ENCODE peak calls at places on chromosomes 1 and 21, in four cellular contexts. A is sigmoid colon, S is ovary, T is tibial nerve. P is an unnamed sample.

GRCh38 chr1:218330043-218330623 is 15.0 kb upstream of the TGFB2 start:
- DNase-seq in S (no peak), A (no peak), T (no peak), P (no peak)

GRCh38 chr1:161706116-161706482 is 930 bp upstream of the FCRLA start:
- DNase-seq in A (no peak), T (no peak), S (no peak), P (no peak)

GRCh38 chr1:47774986-47775834 is 222.0 kb downstream of the TRABD2B start:
- DNase-seq in T (no peak), A (no peak), S (no peak), P (no peak)

GRCh38 chr1:202171292-202172014 is 11.1 kb upstream of the PTPN7 start:
- DNase-seq in T (no peak), A (no peak), S (no peak), P (no peak)

GRCh38 chr1:174976436-174977107 is 23.2 kb upstream of the CACYBP start:
- DNase-seq in A (no peak), S (no peak), T (no peak), P (no peak)

GRCh38 chr1:3156936-3157335 is 87.9 kb downstream of the PRDM16 start:
- DNase-seq in T (no peak), S (no peak), A (no peak), P (no peak)

GRCh38 chr1:109242387-109242786 is 7.0 kb upstream of the CELSR2 start:
- DNase-seq in T (no peak), S (peak; percentile 38), A (peak; percentile 74), P (no peak)

GRCh38 chr1:216207154-216207553 is 216.1 kb downstream of the USH2A start:
- DNase-seq in A (no peak), S (no peak), T (no peak), P (no peak)

GRCh38 chr1:201332616-201333335 is 44.7 kb downstream of the TNNT2 start:
- DNase-seq in T (no peak), A (peak; percentile 42), S (no peak), P (no peak)

GRCh38 chr1:229623838-229624237 is 2.1 kb downstream of the TAF5L start:
- DNase-seq in T (no peak), S (no peak), A (no peak), P (no peak)

GRCh38 chr1:157411064-157411463 is 141.3 kb downstream of the FCRL5 start:
- DNase-seq in S (no peak), A (no peak), T (no peak), P (no peak)

GRCh38 chr1:172477216-172477615 is 33.3 kb upstream of the PIGC start:
- DNase-seq in A (no peak), T (no peak), S (no peak), P (no peak)

GRCh38 chr1:164602142-164602429 is 43.1 kb downstream of the PBX1 start:
- DNase-seq in T (no peak), A (no peak), S (peak; percentile 16), P (no peak)

GRCh38 chr1:38328278-38329035 is 281.9 kb upstream of the POU3F1 start:
- DNase-seq in S (no peak), A (no peak), T (no peak), P (no peak)

GRCh38 chr1:177975588-177976495 is 6.0 kb upstream of the SEC16B start:
- DNase-seq in T (no peak), A (no peak), S (no peak), P (no peak)

GRCh38 chr1:63557365-63557987 is 34.2 kb downstream of the EFCAB7 start:
- DNase-seq in S (no peak), T (no peak), A (no peak), P (no peak)

GRCh38 chr1:232260861-232261260 is 369.1 kb downstream of the SIPA1L2 start:
- DNase-seq in T (no peak), A (no peak), S (no peak), P (no peak)

GRCh38 chr1:51543877-51544276 is 24.8 kb upstream of the EPS15 start:
- DNase-seq in S (no peak), T (no peak), A (no peak), P (no peak)

GRCh38 chr1:91450260-91450659 is 45.6 kb upstream of the HFM1 start:
- DNase-seq in A (no peak), T (no peak), S (no peak), P (no peak)

GRCh38 chr1:20413791-20414140 is 72.2 kb downstream of the CAMK2N1 start:
- DNase-seq in T (no peak), S (no peak), A (no peak), P (no peak)

GRCh38 chr21:37208056-37208705 is 59.0 kb downstream of the VPS26C start:
- DNase-seq in S (no peak), A (no peak), T (peak; percentile 15), P (no peak)

GRCh38 chr1:37423810-37424209 is 50.6 kb upstream of the ZC3H12A start:
- DNase-seq in S (no peak), T (no peak), A (no peak), P (no peak)

DNA sequence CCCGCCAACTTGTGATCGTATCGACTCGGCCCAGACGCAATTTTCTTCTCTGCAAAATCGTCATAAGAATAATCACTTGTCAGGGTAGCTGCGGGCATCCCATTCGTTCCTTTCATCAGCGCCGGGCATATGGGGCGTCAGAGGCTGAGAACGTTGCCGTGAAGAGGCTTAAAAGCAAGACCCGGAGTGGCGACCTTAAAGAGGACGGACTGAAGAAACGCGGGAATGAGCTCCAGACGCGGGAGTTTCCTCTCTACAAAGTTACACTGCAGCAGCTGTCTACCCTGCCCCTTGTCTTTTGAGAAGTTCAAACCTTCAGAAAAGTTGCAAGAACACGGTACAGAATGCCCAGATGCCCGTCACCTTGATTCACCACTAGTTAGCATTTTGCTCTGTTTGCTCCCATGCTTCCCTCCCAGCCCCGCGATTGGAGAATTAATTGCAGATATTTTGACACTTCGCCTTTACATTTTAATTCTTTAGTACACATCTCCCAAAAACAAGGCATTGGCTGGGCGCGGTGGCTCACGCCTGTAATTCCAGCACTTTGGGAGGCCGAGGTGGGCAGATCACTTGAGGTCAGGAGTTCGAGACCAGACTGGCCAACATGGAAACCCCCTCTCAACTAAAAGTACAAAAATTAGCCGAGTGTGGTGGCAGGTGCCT is 965 bp downstream of the CENPS start:
- DNase-seq in T (no peak), A (no peak), S (no peak), P (no peak)
- H3K27ac ChIP-seq in T (no peak overlapping the region), A (peak overlapping the region; percentile 83), S (no peak overlapping the region), P (peak overlapping the region; percentile 59)

GRCh38 chr1:84479998-84480397 is 932 bp downstream of the RPF1 start:
- DNase-seq in T (no peak), A (no peak), S (no peak), P (no peak)

GRCh38 chr1:84476225-84476624 is 2.8 kb upstream of the RPF1 start:
- DNase-seq in T (no peak), A (no peak), S (no peak), P (no peak)

GRCh38 chr1:84480658-84481057 is 1.6 kb downstream of the RPF1 start:
- DNase-seq in A (no peak), T (no peak), S (no peak), P (no peak)

GRCh38 chr1:84478876-84479868 is at the start of gene RPF1:
- DNase-seq in S (peak; percentile 66), A (peak; percentile 79), T (peak; percentile 49), P (peak; percentile 88)

DNA sequence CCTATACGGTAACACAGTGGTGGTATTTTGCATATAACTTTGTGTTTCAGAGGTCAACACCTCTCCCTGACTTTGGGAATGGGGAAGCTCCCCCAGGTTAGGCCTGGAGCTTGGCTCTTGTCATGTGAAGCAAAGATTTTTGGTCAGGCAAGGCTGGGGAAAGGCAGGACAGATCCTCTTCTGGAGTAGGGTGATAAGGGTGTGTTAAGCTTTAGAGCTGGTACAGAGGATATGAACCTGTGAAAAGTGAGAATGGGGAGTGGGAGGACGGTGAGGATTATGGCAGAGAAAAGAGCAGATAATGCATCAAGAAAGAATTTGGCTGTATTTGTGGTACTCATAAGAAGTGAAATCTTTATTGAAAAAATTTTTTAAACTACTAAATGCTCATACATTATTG is 2.3 kb downstream of the RPF1 start:
- DNase-seq in S (no peak), A (no peak), T (no peak), P (no peak)
- H3K4me3 ChIP-seq in S (no peak overlapping the region), A (no peak overlapping the region), T (no peak overlapping the region), P (no peak overlapping the region)

GRCh38 chr1:82686774-82687173 is 886.0 kb downstream of the ADGRL2 start:
- DNase-seq in T (no peak), A (no peak), S (no peak), P (no peak)
- TF ChIP-seq POLR2A in T (no peak), A (no peak), S (no peak), P (no peak)

DNA sequence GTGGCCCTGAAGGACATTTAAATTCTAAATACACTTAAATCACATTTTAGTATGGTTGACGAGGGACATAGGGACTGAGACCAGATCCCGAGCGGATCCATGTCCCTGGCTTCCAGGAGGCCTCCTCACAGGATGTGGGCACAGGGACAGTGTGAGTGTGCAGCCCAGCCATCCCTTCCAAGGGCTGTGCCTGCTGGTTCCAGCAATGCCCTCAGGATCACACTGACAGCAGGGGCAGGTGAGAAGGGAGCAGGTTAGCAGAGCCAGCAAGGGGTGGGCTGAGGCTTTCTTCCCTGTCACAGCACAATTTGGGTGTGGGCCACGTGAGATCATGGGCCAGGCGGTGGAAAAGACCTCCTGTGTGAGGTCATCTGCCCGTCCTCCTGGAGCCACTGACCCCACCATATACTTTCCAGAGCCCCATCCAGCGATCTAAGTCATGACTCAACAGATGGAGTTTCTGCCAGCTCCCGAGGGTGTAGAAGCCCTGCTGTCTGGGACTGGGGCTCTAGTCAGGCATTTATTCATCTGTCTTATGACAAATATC is 37.0 kb upstream of the PRSS38 start:
- DNase-seq in S (peak; percentile 13), T (no peak), A (peak; percentile 59), P (no peak)
- H3K27ac ChIP-seq in S (no peak overlapping the region), T (no peak overlapping the region), A (no peak overlapping the region), P (no peak overlapping the region)

GRCh38 chr1:1628656-1629429 is 3.1 kb upstream of the MMP23B start:
- DNase-seq in T (no peak), A (peak; percentile 60), S (peak; percentile 52), P (peak; percentile 26)
- H3K4me3 ChIP-seq in T (no peak overlapping the region), A (no peak overlapping the region), S (no peak overlapping the region), P (peak overlapping the region; percentile 53)

DNA sequence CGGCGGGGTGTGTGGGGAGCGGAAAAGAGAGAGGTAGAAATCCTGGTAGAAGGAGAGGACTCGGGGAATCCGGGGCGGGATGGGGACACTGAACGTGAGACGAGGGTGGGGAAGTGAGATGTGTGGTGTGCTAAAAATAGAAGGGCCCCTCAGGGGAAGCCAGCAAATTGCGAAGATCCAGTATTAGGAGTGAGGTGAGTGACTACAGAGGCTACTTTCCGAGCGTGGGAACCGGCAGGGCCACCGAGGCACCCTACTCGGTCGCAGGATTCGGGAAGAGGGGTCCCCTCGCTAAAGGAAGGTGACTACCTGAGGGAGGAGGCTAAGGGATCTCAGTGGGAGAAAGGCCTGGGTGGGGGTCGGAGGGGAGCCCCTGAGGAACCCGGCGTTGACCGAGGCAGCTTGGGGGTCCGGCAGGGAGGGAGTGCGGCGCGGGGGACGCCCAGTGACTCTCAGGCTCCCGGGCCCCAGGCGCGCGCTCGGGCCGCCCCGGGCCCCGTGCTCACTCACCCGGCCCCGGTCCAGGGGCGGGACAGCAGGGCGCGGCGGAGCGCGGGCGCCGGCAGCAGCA is 318 bp downstream of the ALDH4A1 start:
- DNase-seq in A (no peak), T (no peak), S (no peak), P (no peak)
- TF ChIP-seq POLR2A in A (no peak), T (peak; percentile 77), S (peak; percentile 27), P (peak; percentile 13)

GRCh38 chr1:197994907-197995407 is 77.8 kb downstream of the LHX9 start:
- DNase-seq in A (no peak), T (no peak), S (no peak), P (no peak)
- H3K27ac ChIP-seq in A (no peak overlapping the region), T (no peak overlapping the region), S (no peak overlapping the region), P (no peak overlapping the region)